ENCODE peak calls at places on chromosomes 16 and 17, in seven cellular contexts. One of them, this sample, is unnamed. For H3K4me1, the result is how much of the 10 kb centered on the place peaks cover.

GRCh38 chr17:35286120-35286781 is 43.4 kb downstream of the SLFN5 start:
- DNase-seq in stomach: no peak
- DNase-seq in right lobe of liver: no peak
- DNase-seq in tibial artery: no peak
- DNase-seq in pancreas: no peak
- DNase-seq in A549: no peak
- DNase-seq in adrenal gland: no peak
- DNase-seq in this sample: no peak

GRCh38 chr17:4375039-4375748 is 8.7 kb upstream of the UBE2G1 start:
- DNase-seq in stomach: no peak
- DNase-seq in tibial artery: no peak
- DNase-seq in A549: no peak
- DNase-seq in adrenal gland: no peak
- DNase-seq in pancreas: no peak
- DNase-seq in right lobe of liver: no peak
- DNase-seq in this sample: no peak

GRCh38 chr17:40450175-40450574 is 6.9 kb downstream of the IGFBP4 start:
- DNase-seq in right lobe of liver: peak
- DNase-seq in A549: peak
- DNase-seq in pancreas: peak
- DNase-seq in tibial artery: no peak
- DNase-seq in adrenal gland: no peak
- DNase-seq in stomach: peak
- DNase-seq in this sample: no peak

GRCh38 chr16:89961920-89962319 is 13.4 kb downstream of the DEF8 start:
- DNase-seq in right lobe of liver: no peak
- DNase-seq in stomach: no peak
- DNase-seq in pancreas: no peak
- DNase-seq in tibial artery: no peak
- DNase-seq in adrenal gland: no peak
- DNase-seq in A549: no peak
- DNase-seq in this sample: no peak

GRCh38 chr17:66676421-66676820 is 158.5 kb upstream of the CACNG5 start:
- DNase-seq in tibial artery: no peak
- DNase-seq in adrenal gland: no peak
- DNase-seq in right lobe of liver: no peak
- DNase-seq in A549: peak
- DNase-seq in pancreas: peak
- DNase-seq in stomach: peak
- DNase-seq in this sample: peak

GRCh38 chr17:82551779-82552457 is 32.4 kb downstream of the FOXK2 start:
- DNase-seq in pancreas: peak
- DNase-seq in stomach: peak
- DNase-seq in right lobe of liver: peak
- DNase-seq in tibial artery: peak
- DNase-seq in adrenal gland: peak
- DNase-seq in A549: peak
- DNase-seq in this sample: peak

GRCh38 chr16:56226840-56227525 is 35.7 kb downstream of the GNAO1 start:
- DNase-seq in stomach: no peak
- DNase-seq in right lobe of liver: no peak
- DNase-seq in tibial artery: no peak
- DNase-seq in adrenal gland: no peak
- DNase-seq in pancreas: no peak
- DNase-seq in A549: no peak
- DNase-seq in this sample: no peak

GRCh38 chr16:21599994-21600773 is 807 bp downstream of the METTL9 start:
- DNase-seq in stomach: no peak
- DNase-seq in tibial artery: no peak
- DNase-seq in pancreas: peak
- DNase-seq in adrenal gland: no peak
- DNase-seq in right lobe of liver: no peak
- DNase-seq in A549: no peak
- DNase-seq in this sample: peak

GRCh38 chr17:81044764-81045589 is 10.0 kb downstream of the BAIAP2 start:
- DNase-seq in tibial artery: peak
- DNase-seq in right lobe of liver: peak
- DNase-seq in stomach: peak
- DNase-seq in adrenal gland: peak
- DNase-seq in A549: no peak
- DNase-seq in pancreas: peak
- DNase-seq in this sample: peak

GRCh38 chr16:88667496-88667895 is 4.6 kb upstream of the MVD start:
- DNase-seq in right lobe of liver: peak
- DNase-seq in stomach: no peak
- DNase-seq in pancreas: no peak
- DNase-seq in adrenal gland: no peak
- DNase-seq in tibial artery: no peak
- DNase-seq in A549: no peak
- DNase-seq in this sample: no peak

GRCh38 chr16:2325791-2326190 is 14.7 kb downstream of the ABCA3 start:
- DNase-seq in pancreas: no peak
- DNase-seq in A549: no peak
- DNase-seq in adrenal gland: no peak
- DNase-seq in tibial artery: no peak
- DNase-seq in right lobe of liver: no peak
- DNase-seq in stomach: no peak
- DNase-seq in this sample: no peak

GRCh38 chr16:2180962-2181923 is 15.2 kb downstream of the CASKIN1 start:
- DNase-seq in stomach: no peak
- DNase-seq in pancreas: no peak
- DNase-seq in tibial artery: no peak
- DNase-seq in adrenal gland: no peak
- DNase-seq in right lobe of liver: no peak
- DNase-seq in A549: no peak
- DNase-seq in this sample: no peak

GRCh38 chr17:66395961-66396360 is 93.5 kb downstream of the PRKCA start:
- DNase-seq in right lobe of liver: no peak
- DNase-seq in pancreas: no peak
- DNase-seq in adrenal gland: no peak
- DNase-seq in A549: no peak
- DNase-seq in stomach: no peak
- DNase-seq in tibial artery: no peak
- DNase-seq in this sample: no peak

GRCh38 chr16:88560722-88561484 is 9.3 kb upstream of the ZC3H18 start:
- DNase-seq in stomach: no peak
- DNase-seq in pancreas: no peak
- DNase-seq in A549: no peak
- DNase-seq in tibial artery: no peak
- DNase-seq in right lobe of liver: no peak
- DNase-seq in adrenal gland: no peak
- DNase-seq in this sample: no peak

GRCh38 chr17:40484973-40485530 is 16.4 kb downstream of the TNS4 start:
- DNase-seq in A549: no peak
- DNase-seq in adrenal gland: no peak
- DNase-seq in stomach: no peak
- DNase-seq in tibial artery: no peak
- DNase-seq in pancreas: no peak
- DNase-seq in right lobe of liver: no peak
- DNase-seq in this sample: no peak

GRCh38 chr16:77759821-77760220 is 28.5 kb upstream of the VAT1L start:
- DNase-seq in A549: no peak
- DNase-seq in stomach: no peak
- DNase-seq in pancreas: no peak
- DNase-seq in adrenal gland: no peak
- DNase-seq in tibial artery: no peak
- DNase-seq in right lobe of liver: no peak
- DNase-seq in this sample: no peak

GRCh38 chr17:59743842-59744241 is 36.4 kb downstream of the VMP1 start:
- DNase-seq in A549: no peak
- DNase-seq in pancreas: no peak
- DNase-seq in stomach: no peak
- DNase-seq in adrenal gland: no peak
- DNase-seq in tibial artery: no peak
- DNase-seq in right lobe of liver: no peak
- DNase-seq in this sample: no peak

GRCh38 chr17:61492759-61493526 is 40.7 kb downstream of the TBX4 start:
- DNase-seq in right lobe of liver: no peak
- DNase-seq in adrenal gland: no peak
- DNase-seq in stomach: no peak
- DNase-seq in A549: no peak
- DNase-seq in pancreas: no peak
- DNase-seq in tibial artery: no peak
- DNase-seq in this sample: no peak

GRCh38 chr17:39264119-39264518 is 38.4 kb upstream of the STAC2 start:
- DNase-seq in stomach: no peak
- DNase-seq in right lobe of liver: no peak
- DNase-seq in pancreas: no peak
- DNase-seq in adrenal gland: peak
- DNase-seq in A549: no peak
- DNase-seq in tibial artery: no peak
- DNase-seq in this sample: no peak

GRCh38 chr16:24208710-24209109 is 47.4 kb upstream of the CACNG3 start:
- DNase-seq in tibial artery: no peak
- DNase-seq in A549: no peak
- DNase-seq in stomach: no peak
- DNase-seq in right lobe of liver: no peak
- DNase-seq in pancreas: no peak
- DNase-seq in adrenal gland: no peak
- DNase-seq in this sample: no peak

DNA sequence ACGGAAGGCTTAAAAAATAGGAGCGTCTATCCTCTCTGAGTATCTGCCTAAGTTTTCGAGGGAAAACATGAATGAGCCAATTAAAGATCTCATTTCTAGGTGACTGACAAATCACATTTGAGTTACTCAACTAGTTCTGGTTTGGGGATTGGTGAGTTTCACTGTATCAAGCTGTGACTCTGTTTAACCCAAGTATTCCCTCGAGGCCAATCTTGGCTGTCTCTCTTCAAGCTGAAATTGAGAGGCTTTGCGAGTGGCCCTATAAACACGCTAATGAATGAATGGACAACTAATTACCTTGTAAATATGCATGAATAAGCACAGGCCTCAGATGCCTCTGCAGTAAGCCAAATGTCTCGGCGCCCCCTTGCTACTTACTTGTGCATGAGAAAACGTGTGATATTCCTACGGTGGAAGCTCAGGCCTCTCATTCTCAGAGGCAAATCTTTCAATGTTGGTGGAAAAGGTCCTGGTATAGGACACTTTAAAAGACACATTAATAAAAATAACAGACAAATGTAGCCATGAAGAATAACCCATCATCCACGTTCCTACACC is 450.2 kb upstream of the PSMD7 start:
- DNase-seq in adrenal gland: peak
- DNase-seq in right lobe of liver: no peak
- DNase-seq in pancreas: no peak
- DNase-seq in A549: no peak
- DNase-seq in stomach: no peak
- DNase-seq in tibial artery: no peak
- DNase-seq in this sample: no peak
- TF ChIP-seq CTCF in adrenal gland: no peak
- TF ChIP-seq CTCF in right lobe of liver: no peak
- TF ChIP-seq CTCF in pancreas: no peak
- TF ChIP-seq CTCF in A549: no peak
- TF ChIP-seq CTCF in stomach: no peak
- TF ChIP-seq CTCF in tibial artery: no peak
- TF ChIP-seq CTCF in this sample: no peak

GRCh38 chr17:57766307-57766943 is 21.3 kb upstream of the CCDC182 start:
- DNase-seq in adrenal gland: no peak
- DNase-seq in pancreas: no peak
- DNase-seq in stomach: no peak
- DNase-seq in right lobe of liver: no peak
- DNase-seq in A549: no peak
- DNase-seq in tibial artery: no peak
- DNase-seq in this sample: peak
- H3K4me1 ChIP-seq in adrenal gland: under half
- H3K4me1 ChIP-seq in pancreas: under half
- H3K4me1 ChIP-seq in stomach: under half
- H3K4me1 ChIP-seq in right lobe of liver: under half
- H3K4me1 ChIP-seq in A549: under half
- H3K4me1 ChIP-seq in tibial artery: under half
- H3K4me1 ChIP-seq in this sample: under half

GRCh38 chr16:31472559-31473203 is 729 bp downstream of the TGFB1I1 start:
- DNase-seq in pancreas: peak
- DNase-seq in adrenal gland: peak
- DNase-seq in A549: peak
- DNase-seq in tibial artery: peak
- DNase-seq in stomach: peak
- DNase-seq in right lobe of liver: peak
- DNase-seq in this sample: no peak
- TF ChIP-seq CTCF in pancreas: no peak
- TF ChIP-seq CTCF in adrenal gland: peak
- TF ChIP-seq CTCF in A549: peak
- TF ChIP-seq CTCF in tibial artery: peak
- TF ChIP-seq CTCF in stomach: peak
- TF ChIP-seq CTCF in right lobe of liver: peak
- TF ChIP-seq CTCF in this sample: peak

GRCh38 chr17:78716814-78717393 is 65.2 kb downstream of the CYTH1 start:
- DNase-seq in pancreas: peak
- DNase-seq in stomach: peak
- DNase-seq in right lobe of liver: peak
- DNase-seq in tibial artery: peak
- DNase-seq in A549: peak
- DNase-seq in adrenal gland: peak
- DNase-seq in this sample: peak
- H3K4me1 ChIP-seq in pancreas: under half
- H3K4me1 ChIP-seq in stomach: half or more
- H3K4me1 ChIP-seq in right lobe of liver: under half
- H3K4me1 ChIP-seq in tibial artery: under half
- H3K4me1 ChIP-seq in A549: under half
- H3K4me1 ChIP-seq in adrenal gland: under half
- H3K4me1 ChIP-seq in this sample: under half

DNA sequence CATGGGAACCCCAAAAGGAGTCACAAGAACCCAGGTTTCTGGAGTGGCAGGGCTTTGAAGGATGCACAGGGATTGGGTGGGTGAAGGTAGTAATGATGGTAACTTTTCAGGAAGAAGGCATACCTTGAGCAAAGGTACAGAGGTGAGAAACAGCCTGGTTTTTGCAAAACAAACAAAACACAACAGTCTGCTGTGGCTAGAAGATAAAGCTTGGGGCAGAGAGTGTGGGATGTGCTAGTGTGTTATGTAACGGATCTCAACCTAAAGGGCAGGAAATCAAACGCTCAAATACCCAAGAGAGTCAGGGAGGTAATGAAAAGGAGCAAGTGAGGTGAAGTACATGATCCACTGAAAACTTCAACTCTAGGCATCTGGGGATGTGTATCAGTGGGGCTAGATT is 4.6 kb downstream of the PTGES3L start:
- DNase-seq in A549: no peak
- DNase-seq in tibial artery: no peak
- DNase-seq in stomach: no peak
- DNase-seq in adrenal gland: no peak
- DNase-seq in right lobe of liver: no peak
- DNase-seq in pancreas: no peak
- DNase-seq in this sample: no peak
- TF ChIP-seq CTCF in A549: no peak
- TF ChIP-seq CTCF in tibial artery: no peak
- TF ChIP-seq CTCF in stomach: no peak
- TF ChIP-seq CTCF in adrenal gland: no peak
- TF ChIP-seq CTCF in right lobe of liver: no peak
- TF ChIP-seq CTCF in pancreas: no peak
- TF ChIP-seq CTCF in this sample: no peak

This sample was measured in prostate gland.